ENCODE peak calls at places on chromosome 4, in four cellular contexts. One of them, this sample, is unnamed.

GRCh38 chr4:162706677-162707076 is 460.0 kb downstream of the NAF1 start:
- DNase-seq in fibroblast of mammary gland: no peak
- DNase-seq in hepatocyte: no peak
- DNase-seq in breast epithelium: no peak
- DNase-seq in this sample: no peak

GRCh38 chr4:8837181-8837811 is 34.3 kb downstream of the HMX1 start:
- DNase-seq in fibroblast of mammary gland: no peak
- DNase-seq in hepatocyte: no peak
- DNase-seq in breast epithelium: no peak
- DNase-seq in this sample: no peak

GRCh38 chr4:16496501-16496900 is 270.2 kb upstream of the TAPT1 start:
- DNase-seq in fibroblast of mammary gland: peak; percentile 70
- DNase-seq in hepatocyte: no peak
- DNase-seq in breast epithelium: no peak
- DNase-seq in this sample: no peak

GRCh38 chr4:24704152-24704551 is 91.2 kb upstream of the SOD3 start:
- DNase-seq in fibroblast of mammary gland: no peak
- DNase-seq in hepatocyte: no peak
- DNase-seq in breast epithelium: no peak
- DNase-seq in this sample: no peak

GRCh38 chr4:25769251-25769650 is 93.5 kb downstream of the SEL1L3 start:
- DNase-seq in fibroblast of mammary gland: peak; percentile 40
- DNase-seq in hepatocyte: no peak
- DNase-seq in breast epithelium: no peak
- DNase-seq in this sample: no peak

GRCh38 chr4:8192748-8193738 is 6.0 kb upstream of the SH3TC1 start:
- DNase-seq in fibroblast of mammary gland: peak; percentile 60
- DNase-seq in hepatocyte: peak; percentile 81
- DNase-seq in breast epithelium: no peak
- DNase-seq in this sample: peak; percentile 90

GRCh38 chr4:182141046-182141445 is 102.2 kb upstream of the TENM3 start:
- DNase-seq in fibroblast of mammary gland: no peak
- DNase-seq in hepatocyte: peak; percentile 33
- DNase-seq in breast epithelium: no peak
- DNase-seq in this sample: no peak

GRCh38 chr4:185395956-185396723 is 416 bp upstream of the LRP2BP start:
- DNase-seq in fibroblast of mammary gland: peak; percentile 96
- DNase-seq in hepatocyte: peak; percentile 98
- DNase-seq in breast epithelium: peak; percentile 98
- DNase-seq in this sample: peak; percentile 98

GRCh38 chr4:188437535-188437934 is 298.3 kb downstream of the TRIML1 start:
- DNase-seq in fibroblast of mammary gland: no peak
- DNase-seq in hepatocyte: no peak
- DNase-seq in breast epithelium: no peak
- DNase-seq in this sample: no peak

GRCh38 chr4:74675673-74676279 is 118.5 kb downstream of the BTC start:
- DNase-seq in fibroblast of mammary gland: peak; percentile 87
- DNase-seq in hepatocyte: peak; percentile 83
- DNase-seq in breast epithelium: no peak
- DNase-seq in this sample: no peak

GRCh38 chr4:110633358-110634319 is 10.8 kb upstream of the PITX2 start:
- DNase-seq in fibroblast of mammary gland: no peak
- DNase-seq in hepatocyte: no peak
- DNase-seq in breast epithelium: no peak
- DNase-seq in this sample: no peak

GRCh38 chr4:119138046-119138445 is 2.4 kb downstream of the MYOZ2 start:
- DNase-seq in fibroblast of mammary gland: peak; percentile 31
- DNase-seq in hepatocyte: peak; percentile 27
- DNase-seq in breast epithelium: no peak
- DNase-seq in this sample: no peak

GRCh38 chr4:100083289-100083688 is 107.0 kb downstream of the DDIT4L start:
- DNase-seq in fibroblast of mammary gland: no peak
- DNase-seq in hepatocyte: no peak
- DNase-seq in breast epithelium: no peak
- DNase-seq in this sample: no peak

GRCh38 chr4:133156096-133156495 is 7.0 kb downstream of the PCDH10 start:
- DNase-seq in fibroblast of mammary gland: no peak
- DNase-seq in hepatocyte: no peak
- DNase-seq in breast epithelium: no peak
- DNase-seq in this sample: no peak

GRCh38 chr4:24745172-24745895 is 50.0 kb upstream of the SOD3 start:
- DNase-seq in fibroblast of mammary gland: no peak
- DNase-seq in hepatocyte: no peak
- DNase-seq in breast epithelium: no peak
- DNase-seq in this sample: no peak

GRCh38 chr4:163382178-163382869 is 38.6 kb downstream of the NPY5R start:
- DNase-seq in fibroblast of mammary gland: no peak
- DNase-seq in hepatocyte: no peak
- DNase-seq in breast epithelium: no peak
- DNase-seq in this sample: no peak

GRCh38 chr4:136829298-136829697 is 703.0 kb downstream of the PCDH18 start:
- DNase-seq in fibroblast of mammary gland: no peak
- DNase-seq in hepatocyte: no peak
- DNase-seq in breast epithelium: no peak
- DNase-seq in this sample: no peak

GRCh38 chr4:72951628-72952027 is 117.9 kb downstream of the COX18 start:
- DNase-seq in fibroblast of mammary gland: no peak
- DNase-seq in hepatocyte: no peak
- DNase-seq in breast epithelium: no peak
- DNase-seq in this sample: no peak

GRCh38 chr4:183533698-183534097 is 28.8 kb downstream of the ING2 start:
- DNase-seq in fibroblast of mammary gland: no peak
- DNase-seq in hepatocyte: no peak
- DNase-seq in breast epithelium: no peak
- DNase-seq in this sample: no peak

GRCh38 chr4:113325876-113326615 is 276.6 kb downstream of the ANK2 start:
- DNase-seq in fibroblast of mammary gland: peak; percentile 45
- DNase-seq in hepatocyte: no peak
- DNase-seq in breast epithelium: no peak
- DNase-seq in this sample: no peak

GRCh38 chr4:111228874-111229273 is 606.0 kb upstream of the PITX2 start:
- DNase-seq in fibroblast of mammary gland: peak; percentile 37
- DNase-seq in hepatocyte: no peak
- DNase-seq in breast epithelium: no peak
- DNase-seq in this sample: no peak

GRCh38 chr4:164616961-164617360 is 137.0 kb upstream of the SMIM31 start:
- DNase-seq in fibroblast of mammary gland: no peak
- DNase-seq in hepatocyte: no peak
- DNase-seq in breast epithelium: no peak
- DNase-seq in this sample: no peak

GRCh38 chr4:20616313-20616712 is 83.9 kb upstream of the PACRGL start:
- DNase-seq in fibroblast of mammary gland: no peak
- DNase-seq in hepatocyte: no peak
- DNase-seq in breast epithelium: no peak
- DNase-seq in this sample: no peak

GRCh38 chr4:33369366-33369899 is 2649.3 kb downstream of the PCDH7 start:
- DNase-seq in fibroblast of mammary gland: peak; percentile 81
- DNase-seq in hepatocyte: peak; percentile 23
- DNase-seq in breast epithelium: no peak
- DNase-seq in this sample: no peak

GRCh38 chr4:4613126-4613465 is 71.2 kb upstream of the STX18 start:
- DNase-seq in fibroblast of mammary gland: peak; percentile 35
- DNase-seq in hepatocyte: no peak
- DNase-seq in breast epithelium: no peak
- DNase-seq in this sample: no peak

GRCh38 chr4:13067077-13067476 is 417.1 kb downstream of the RAB28 start:
- DNase-seq in fibroblast of mammary gland: no peak
- DNase-seq in hepatocyte: no peak
- DNase-seq in breast epithelium: no peak
- DNase-seq in this sample: no peak

GRCh38 chr4:120348521-120348920 is 281.9 kb upstream of the MAD2L1 start:
- DNase-seq in fibroblast of mammary gland: peak; percentile 64
- DNase-seq in hepatocyte: no peak
- DNase-seq in breast epithelium: no peak
- DNase-seq in this sample: no peak

GRCh38 chr4:5774416-5775056 is 63.5 kb downstream of the EVC start:
- DNase-seq in fibroblast of mammary gland: no peak
- DNase-seq in hepatocyte: no peak
- DNase-seq in breast epithelium: no peak
- DNase-seq in this sample: no peak

GRCh38 chr4:184538023-184538599 is 63.8 kb upstream of the IRF2 start:
- DNase-seq in fibroblast of mammary gland: peak; percentile 93
- DNase-seq in hepatocyte: peak; percentile 91
- DNase-seq in breast epithelium: peak; percentile 89
- DNase-seq in this sample: peak; percentile 81

GRCh38 chr4:114384629-114385028 is 214.0 kb upstream of the UGT8 start:
- DNase-seq in fibroblast of mammary gland: peak; percentile 71
- DNase-seq in hepatocyte: peak; percentile 62
- DNase-seq in breast epithelium: no peak
- DNase-seq in this sample: peak; percentile 41

GRCh38 chr4:111323496-111323895 is 700.6 kb upstream of the PITX2 start:
- DNase-seq in fibroblast of mammary gland: peak; percentile 53
- DNase-seq in hepatocyte: no peak
- DNase-seq in breast epithelium: no peak
- DNase-seq in this sample: no peak

GRCh38 chr4:55378617-55379467 is 16.9 kb upstream of the TMEM165 start:
- DNase-seq in fibroblast of mammary gland: peak; percentile 81
- DNase-seq in hepatocyte: no peak
- DNase-seq in breast epithelium: peak; percentile 62
- DNase-seq in this sample: no peak

GRCh38 chr4:107379054-107379869 is 340.8 kb downstream of the PAPSS1 start:
- DNase-seq in fibroblast of mammary gland: peak; percentile 54
- DNase-seq in hepatocyte: peak; percentile 19
- DNase-seq in breast epithelium: no peak
- DNase-seq in this sample: no peak

GRCh38 chr4:128517739-128518510 is 230.3 kb upstream of the PGRMC2 start:
- DNase-seq in fibroblast of mammary gland: peak; percentile 98
- DNase-seq in hepatocyte: peak; percentile 69
- DNase-seq in breast epithelium: peak; percentile 21
- DNase-seq in this sample: no peak

GRCh38 chr4:26130173-26130572 is 190.6 kb upstream of the RBPJ start:
- DNase-seq in fibroblast of mammary gland: no peak
- DNase-seq in hepatocyte: no peak
- DNase-seq in breast epithelium: no peak
- DNase-seq in this sample: no peak

GRCh38 chr4:157443537-157443936 is 223.0 kb downstream of the GRIA2 start:
- DNase-seq in fibroblast of mammary gland: no peak
- DNase-seq in hepatocyte: no peak
- DNase-seq in breast epithelium: no peak
- DNase-seq in this sample: no peak

GRCh38 chr4:118032691-118033090 is 1.6 kb upstream of the NDST3 start:
- DNase-seq in fibroblast of mammary gland: peak; percentile 10
- DNase-seq in hepatocyte: peak; percentile 16
- DNase-seq in breast epithelium: no peak
- DNase-seq in this sample: no peak

GRCh38 chr4:42395595-42395994 is 1.7 kb upstream of the SHISA3 start:
- DNase-seq in fibroblast of mammary gland: no peak
- DNase-seq in hepatocyte: no peak
- DNase-seq in breast epithelium: no peak
- DNase-seq in this sample: no peak

GRCh38 chr4:42397635-42398447 is 553 bp downstream of the SHISA3 start:
- DNase-seq in fibroblast of mammary gland: no peak
- DNase-seq in hepatocyte: peak; percentile 18
- DNase-seq in breast epithelium: no peak
- DNase-seq in this sample: no peak

GRCh38 chr4:42398448-42399355 is 1.4 kb downstream of the SHISA3 start:
- DNase-seq in fibroblast of mammary gland: no peak
- DNase-seq in hepatocyte: peak; percentile 13
- DNase-seq in breast epithelium: no peak
- DNase-seq in this sample: no peak

GRCh38 chr4:42396361-42397255 is 680 bp upstream of the SHISA3 start:
- DNase-seq in fibroblast of mammary gland: no peak
- DNase-seq in hepatocyte: no peak
- DNase-seq in breast epithelium: no peak
- DNase-seq in this sample: no peak

GRCh38 chr4:42397256-42397634 is at the start of gene SHISA3:
- DNase-seq in fibroblast of mammary gland: peak; percentile 24
- DNase-seq in hepatocyte: peak; percentile 27
- DNase-seq in breast epithelium: no peak
- DNase-seq in this sample: no peak
- H3K4me3 ChIP-seq in fibroblast of mammary gland: peak within 1 kb of the TSS; percentile 29
- H3K4me3 ChIP-seq in hepatocyte: peak within 1 kb of the TSS; percentile 39
- H3K4me3 ChIP-seq in breast epithelium: peak within 1 kb of the TSS; percentile 41
- H3K4me3 ChIP-seq in this sample: no peak within 1 kb of the TSS

GRCh38 chr4:38802561-38803355 is 1.8 kb downstream of the TLR1 start:
- DNase-seq in fibroblast of mammary gland: no peak
- DNase-seq in hepatocyte: no peak
- DNase-seq in breast epithelium: no peak
- DNase-seq in this sample: no peak

GRCh38 chr4:38800956-38801450 is 3.6 kb downstream of the TLR1 start:
- DNase-seq in fibroblast of mammary gland: no peak
- DNase-seq in hepatocyte: no peak
- DNase-seq in breast epithelium: no peak
- DNase-seq in this sample: no peak

GRCh38 chr4:38804654-38805295 is at the start of gene TLR1:
- DNase-seq in fibroblast of mammary gland: peak; percentile 70
- DNase-seq in hepatocyte: peak; percentile 46
- DNase-seq in breast epithelium: no peak
- DNase-seq in this sample: no peak

GRCh38 chr4:38803833-38804653 is 548 bp downstream of the TLR1 start:
- DNase-seq in fibroblast of mammary gland: no peak
- DNase-seq in hepatocyte: no peak
- DNase-seq in breast epithelium: no peak
- DNase-seq in this sample: peak; percentile 27

GRCh38 chr4:38800366-38800765 is 4.2 kb downstream of the TLR1 start:
- DNase-seq in fibroblast of mammary gland: no peak
- DNase-seq in hepatocyte: no peak
- DNase-seq in breast epithelium: no peak
- DNase-seq in this sample: no peak
- H3K4me3 ChIP-seq in fibroblast of mammary gland: no peak overlapping the region
- H3K4me3 ChIP-seq in hepatocyte: no peak overlapping the region
- H3K4me3 ChIP-seq in breast epithelium: no peak overlapping the region
- H3K4me3 ChIP-seq in this sample: no peak overlapping the region

GRCh38 chr4:109435635-109436034 is 2.0 kb downstream of the SEC24B start:
- DNase-seq in fibroblast of mammary gland: peak; percentile 20
- DNase-seq in hepatocyte: no peak
- DNase-seq in breast epithelium: no peak
- DNase-seq in this sample: no peak
- H3K4me3 ChIP-seq in fibroblast of mammary gland: no peak overlapping the region
- H3K4me3 ChIP-seq in hepatocyte: no peak overlapping the region
- H3K4me3 ChIP-seq in breast epithelium: no peak overlapping the region
- H3K4me3 ChIP-seq in this sample: no peak overlapping the region

DNA sequence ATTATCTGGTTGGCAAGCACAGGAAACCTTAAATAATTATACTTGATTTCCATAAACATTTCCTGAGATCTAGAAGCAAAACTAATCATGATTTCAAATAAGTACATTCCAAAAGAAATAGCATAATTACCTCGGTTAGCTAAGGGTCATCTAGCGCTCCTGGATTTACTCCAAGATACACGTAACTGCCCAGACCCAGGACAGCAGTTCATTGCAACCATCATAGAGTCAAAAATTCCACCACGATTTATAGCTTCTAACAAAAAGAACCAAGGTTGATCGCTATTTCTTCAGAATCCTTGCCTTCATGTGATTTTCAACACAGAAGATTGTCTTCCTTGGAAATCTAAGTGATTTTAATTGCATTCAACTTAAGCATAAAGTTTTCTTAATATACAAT is 1235.5 kb upstream of the TENM3 start:
- DNase-seq in fibroblast of mammary gland: peak; percentile 42
- DNase-seq in hepatocyte: no peak
- DNase-seq in breast epithelium: no peak
- DNase-seq in this sample: no peak
- H3K4me3 ChIP-seq in fibroblast of mammary gland: no peak overlapping the region
- H3K4me3 ChIP-seq in hepatocyte: no peak overlapping the region
- H3K4me3 ChIP-seq in breast epithelium: no peak overlapping the region
- H3K4me3 ChIP-seq in this sample: no peak overlapping the region